ENCODE peak calls at places on chromosomes 2 and 18, in five cellular contexts. U is DND-41, H is mucosa of descending colon, O is PC-9, A is spleen. J is an unnamed sample.
A peak's percentile ranks its signal among the peaks of the same experiment; 100 is the strongest.

GRCh38 chr2:152425765-152426710 is 91.1 kb downstream of the FMNL2 start:
- DNase-seq in U (no peak), H (no peak), O (no peak), A (no peak), J (no peak)

GRCh38 chr2:106108351-106108750 is 85.8 kb downstream of the UXS1 start:
- DNase-seq in U (no peak), H (no peak), O (no peak), A (no peak), J (no peak)

GRCh38 chr18:9802774-9803697 is 82.7 kb upstream of the TXNDC2 start:
- DNase-seq in U (no peak), H (no peak), O (no peak), A (no peak), J (no peak)

GRCh38 chr2:191020742-191021381 is 6.9 kb upstream of the STAT1 start:
- DNase-seq in U (peak; percentile 49), H (no peak), O (peak; percentile 55), A (no peak), J (peak; percentile 79)

GRCh38 chr2:106197878-106198277 is 3.8 kb upstream of the UXS1 start:
- DNase-seq in U (no peak), H (no peak), O (peak; percentile 53), A (no peak), J (no peak)

GRCh38 chr2:72759755-72760154 is 66.1 kb downstream of the EXOC6B start:
- DNase-seq in U (no peak), H (no peak), O (no peak), A (no peak), J (no peak)

GRCh38 chr18:74153793-74154192 is 5.5 kb downstream of the TIMM21 start:
- DNase-seq in U (no peak), H (no peak), O (no peak), A (no peak), J (no peak)

GRCh38 chr2:219656523-219656922 is 29.1 kb downstream of the SLC4A3 start:
- DNase-seq in U (no peak), H (no peak), O (no peak), A (no peak), J (no peak)

GRCh38 chr2:237629739-237630138 is 2.4 kb downstream of the LRRFIP1 start:
- DNase-seq in U (no peak), H (no peak), O (no peak), A (no peak), J (no peak)

GRCh38 chr2:56170988-56171387 is 12.8 kb upstream of the CCDC85A start:
- DNase-seq in U (no peak), H (no peak), O (no peak), A (no peak), J (no peak)

GRCh38 chr2:107263596-107264090 is 377.7 kb upstream of the ST6GAL2 start:
- DNase-seq in U (no peak), H (no peak), O (no peak), A (no peak), J (no peak)

DNA sequence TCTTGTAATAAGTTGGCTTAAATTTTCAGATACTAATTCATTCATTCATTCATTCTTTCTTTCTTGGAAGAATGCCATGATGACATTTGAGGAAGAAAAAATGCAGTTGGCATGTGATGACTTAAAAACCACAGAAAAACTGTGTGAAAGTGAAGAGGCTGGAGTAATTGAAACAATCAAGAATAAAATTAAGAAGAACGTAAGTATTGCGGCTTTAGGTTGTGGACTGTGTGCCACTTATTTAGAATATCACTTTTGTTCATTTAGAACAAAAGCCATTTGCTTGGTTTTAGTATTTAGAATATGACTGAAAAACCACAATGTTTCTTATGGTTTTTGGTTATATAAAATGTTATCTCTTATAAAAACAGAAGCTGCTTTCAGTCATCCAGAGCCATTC is 51.4 kb downstream of the TTC39C start:
- DNase-seq in U (no peak), H (no peak), O (no peak), A (no peak), J (no peak)
- H3K4me1 ChIP-seq in U (no peaks in the 10 kb centered on the region), H (peaks cover 3% of the 10 kb centered on the region), O (no peaks in the 10 kb centered on the region), A (no peaks in the 10 kb centered on the region), J (no peaks in the 10 kb centered on the region)

GRCh38 chr18:62505669-62506494 is 16.9 kb upstream of the ZCCHC2 start:
- DNase-seq in U (peak; percentile 36), H (no peak), O (no peak), A (peak; percentile 76), J (no peak)
- H3K4me3 ChIP-seq in U (peak overlapping the region; percentile 23), H (no peak overlapping the region), O (peak overlapping the region; percentile 45), A (peak overlapping the region; percentile 34), J (peak overlapping the region; percentile 22)

DNA sequence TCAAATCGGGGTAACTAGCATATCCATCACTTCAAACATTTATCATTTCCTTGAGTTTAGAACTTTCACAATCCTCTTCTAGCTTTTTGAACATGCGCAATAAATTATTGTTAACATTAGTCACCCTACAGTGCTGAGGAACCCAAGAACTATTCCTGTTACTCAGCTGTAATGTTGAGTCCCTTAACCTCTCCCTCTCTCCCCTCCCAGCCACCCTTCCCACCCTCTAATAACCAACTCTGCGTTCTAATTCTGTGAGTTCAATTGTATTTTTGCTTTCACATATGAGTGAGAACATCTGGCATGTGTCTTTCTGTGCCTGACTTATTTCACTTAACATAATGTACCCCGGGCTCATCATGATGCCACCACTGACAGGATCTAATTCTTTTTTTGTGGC is 78.6 kb upstream of the RANBP2 start:
- DNase-seq in U (no peak), H (no peak), O (peak; percentile 78), A (no peak), J (no peak)
- TF ChIP-seq CTCF in U (no peak), H (no peak), O (no peak), A (no peak), J (no peak)

GRCh38 chr2:157442136-157442535 is 1.8 kb downstream of the CYTIP start:
- DNase-seq in U (no peak), H (no peak), O (no peak), A (no peak), J (no peak)
- H3K4me1 ChIP-seq in U (no peaks in the 10 kb centered on the region), H (peaks cover 15% of the 10 kb centered on the region), O (no peaks in the 10 kb centered on the region), A (peaks cover 47% of the 10 kb centered on the region), J (no peaks in the 10 kb centered on the region)

DNA sequence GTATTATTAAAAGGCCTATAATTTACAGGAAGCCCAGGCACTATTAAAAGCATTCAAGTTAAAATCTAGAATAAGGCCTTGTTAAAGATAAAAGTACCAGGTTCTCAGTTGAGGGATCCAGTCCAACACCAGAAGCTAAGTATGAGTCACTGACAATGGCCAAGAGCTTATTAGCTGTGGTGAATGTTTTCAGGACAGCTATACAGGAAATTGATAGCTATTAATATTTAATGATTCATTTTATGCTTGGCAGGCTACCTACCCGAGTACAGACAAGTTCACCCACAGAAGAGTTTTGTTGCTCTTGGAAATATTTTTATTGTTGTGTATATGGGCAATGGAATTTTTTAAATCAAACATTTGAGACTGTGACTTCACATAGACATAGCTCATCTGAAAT is 729.6 kb upstream of the ZNF804A start:
- DNase-seq in U (no peak), H (no peak), O (no peak), A (no peak), J (no peak)
- H3K4me3 ChIP-seq in U (no peak overlapping the region), H (no peak overlapping the region), O (no peak overlapping the region), A (no peak overlapping the region), J (no peak overlapping the region)

J was measured in right atrium auricular region.